ENCODE peak calls at places on chromosomes 13 and 19, in five cellular contexts. N is stomach, C is tibial nerve, J is transverse colon, Y is GM12878. O is an unnamed sample. For H3K4me1, the result is how much of the 10 kb centered on the place peaks cover.

GRCh38 chr19:6276447-6276846 is 3.3 kb downstream of the MLLT1 start:
- DNase-seq in N (no peak), J (peak), C (peak), Y (no peak), O (peak)

GRCh38 chr19:48728882-48729645 is 9.5 kb upstream of the MAMSTR start:
- DNase-seq in J (no peak), N (no peak), C (no peak), Y (no peak), O (no peak)

GRCh38 chr13:76848596-76848995 is 37.6 kb downstream of the KCTD12 start:
- DNase-seq in C (no peak), J (no peak), Y (no peak), N (no peak), O (no peak)

GRCh38 chr19:44846455-44847143 is 502 bp downstream of the NECTIN2 start:
- DNase-seq in Y (no peak), J (peak), N (no peak), C (no peak), O (no peak)

GRCh38 chr13:114341003-114341777 is 26.9 kb downstream of the CHAMP1 start:
- DNase-seq in Y (no peak), J (no peak), C (no peak), N (no peak), O (no peak)

GRCh38 chr19:42292963-42293362 is 9.0 kb upstream of the PRR19 start:
- DNase-seq in Y (no peak), N (no peak), J (no peak), C (no peak), O (no peak)

GRCh38 chr19:41540041-41540695 is 35.8 kb upstream of the CEACAM21 start:
- DNase-seq in C (no peak), N (no peak), J (no peak), Y (no peak), O (no peak)

GRCh38 chr19:6503407-6504201 is 1.5 kb upstream of the TUBB4A start:
- DNase-seq in N (no peak), J (no peak), Y (no peak), C (no peak), O (no peak)

GRCh38 chr19:29400917-29401711 is 124.7 kb upstream of the VSTM2B start:
- DNase-seq in J (no peak), Y (peak), N (no peak), C (no peak), O (no peak)

GRCh38 chr13:42876270-42876714 is 94.9 kb downstream of the FAM216B start:
- DNase-seq in C (no peak), N (no peak), J (no peak), Y (peak), O (no peak)

GRCh38 chr13:30652746-30653145 is 35.0 kb downstream of the USPL1 start:
- DNase-seq in J (no peak), C (no peak), N (no peak), Y (no peak), O (no peak)

DNA sequence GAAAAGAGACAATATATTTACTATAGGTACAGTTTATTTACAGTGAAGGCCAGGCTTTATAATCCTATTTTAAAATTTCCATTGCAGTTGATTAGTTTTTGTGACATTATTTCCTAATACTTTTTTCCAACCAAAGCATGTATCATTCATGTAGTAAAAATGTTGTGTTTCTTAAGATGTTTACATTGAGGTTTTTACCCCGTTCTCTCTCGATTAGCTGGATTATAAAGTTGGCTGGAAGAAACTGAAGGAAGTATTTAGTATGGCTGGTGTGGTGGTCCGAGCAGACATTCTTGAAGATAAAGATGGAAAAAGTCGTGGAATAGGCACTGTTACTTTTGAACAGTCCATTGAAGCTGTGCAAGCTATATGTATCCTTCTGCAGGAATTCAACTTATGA is 21.2 kb downstream of the HNRNPM start:
- DNase-seq in C (no peak), Y (no peak), J (no peak), N (no peak), O (no peak)
- H3K4me1 ChIP-seq in C (under half), Y (under half), J (under half), N (under half), O (under half)

GRCh38 chr19:3403489-3404323 is 37.3 kb downstream of the NFIC start:
- DNase-seq in Y (no peak), N (peak), C (peak), J (peak), O (peak)
- TF ChIP-seq EP300 in Y (no peak), N (peak), C (no peak), J (peak), O (peak)

GRCh38 chr13:99661791-99662190 is 160.5 kb downstream of the TM9SF2 start:
- DNase-seq in C (no peak), J (no peak), Y (no peak), N (no peak), O (peak)
- H3K4me1 ChIP-seq in C (under half), J (under half), Y (under half), N (under half), O (under half)

GRCh38 chr19:14496029-14496848 is at the start of gene GIPC1:
- DNase-seq in J (peak), C (peak), N (peak), Y (peak), O (peak)
- TF ChIP-seq EP300 in J (peak), C (peak), N (no peak), Y (no peak), O (no peak)

GRCh38 chr19:38712161-38712748 is 32.0 kb downstream of the CAPN12 start:
- DNase-seq in J (no peak), C (no peak), Y (no peak), N (no peak), O (no peak)

GRCh38 chr19:38711726-38712153 is 32.5 kb downstream of the CAPN12 start:
- DNase-seq in Y (no peak), C (no peak), N (no peak), J (peak), O (no peak)

GRCh38 chr19:38710416-38710702 is 33.9 kb downstream of the CAPN12 start:
- DNase-seq in J (no peak), C (no peak), Y (no peak), N (no peak), O (no peak)

GRCh38 chr19:38709671-38710415 is 34.4 kb downstream of the CAPN12 start:
- DNase-seq in J (no peak), Y (no peak), N (no peak), C (no peak), O (no peak)

DNA sequence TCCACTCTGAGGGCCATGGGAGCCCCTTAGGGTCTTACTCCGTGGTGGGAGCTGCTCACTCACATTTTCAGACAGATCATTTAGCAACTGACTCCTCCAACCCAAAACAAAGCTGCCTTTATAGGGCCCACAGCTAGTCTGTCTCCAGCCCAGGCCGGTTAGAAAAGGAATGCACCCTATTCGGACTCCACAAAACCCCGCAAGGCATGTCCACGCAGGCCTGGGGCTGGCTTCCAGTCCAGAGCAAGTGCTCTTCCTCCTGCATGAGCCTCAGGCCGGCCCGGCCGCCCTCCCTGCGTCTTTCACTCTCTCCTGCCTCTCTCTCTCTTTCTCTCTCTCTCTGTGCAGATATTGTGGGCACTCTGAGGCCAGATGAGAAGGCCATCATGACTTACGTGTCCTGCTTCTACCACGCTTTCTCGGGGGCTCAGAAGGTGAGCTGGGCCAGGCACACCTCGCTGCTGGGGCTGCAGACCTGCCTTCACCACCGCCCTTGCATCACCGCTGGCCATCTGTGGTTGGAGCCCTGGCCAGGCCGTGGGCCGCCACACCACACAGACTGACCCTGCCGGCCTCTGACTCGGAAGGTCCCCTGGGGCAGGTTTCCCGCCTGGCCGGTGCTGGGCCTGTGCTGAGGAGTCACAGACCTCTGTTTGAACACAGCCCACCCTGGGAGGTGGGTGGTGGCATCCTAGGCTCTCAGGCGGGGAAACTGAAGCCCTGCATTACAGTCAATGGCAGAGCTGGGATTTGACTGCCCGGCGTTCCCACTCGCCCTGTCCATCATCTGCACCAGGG is 33.1 kb downstream of the CAPN12 start:
- DNase-seq in J (no peak), N (no peak), C (peak), Y (no peak), O (no peak)
- H3K4me1 ChIP-seq in J (under half), N (half or more), C (half or more), Y (under half), O (half or more)

GRCh38 chr19:40419780-40420179 is 6.0 kb downstream of the SERTAD1 start:
- DNase-seq in N (no peak), J (no peak), C (no peak), Y (no peak), O (no peak)

GRCh38 chr19:40420451-40420765 is 5.4 kb downstream of the SERTAD1 start:
- DNase-seq in Y (no peak), J (no peak), N (no peak), C (no peak), O (no peak)

GRCh38 chr19:40421468-40421778 is 4.4 kb downstream of the SERTAD1 start:
- DNase-seq in J (no peak), N (no peak), C (no peak), Y (no peak), O (no peak)

GRCh38 chr19:40422428-40423226 is 3.2 kb downstream of the SERTAD1 start:
- DNase-seq in J (no peak), N (no peak), C (no peak), Y (no peak), O (no peak)

DNA sequence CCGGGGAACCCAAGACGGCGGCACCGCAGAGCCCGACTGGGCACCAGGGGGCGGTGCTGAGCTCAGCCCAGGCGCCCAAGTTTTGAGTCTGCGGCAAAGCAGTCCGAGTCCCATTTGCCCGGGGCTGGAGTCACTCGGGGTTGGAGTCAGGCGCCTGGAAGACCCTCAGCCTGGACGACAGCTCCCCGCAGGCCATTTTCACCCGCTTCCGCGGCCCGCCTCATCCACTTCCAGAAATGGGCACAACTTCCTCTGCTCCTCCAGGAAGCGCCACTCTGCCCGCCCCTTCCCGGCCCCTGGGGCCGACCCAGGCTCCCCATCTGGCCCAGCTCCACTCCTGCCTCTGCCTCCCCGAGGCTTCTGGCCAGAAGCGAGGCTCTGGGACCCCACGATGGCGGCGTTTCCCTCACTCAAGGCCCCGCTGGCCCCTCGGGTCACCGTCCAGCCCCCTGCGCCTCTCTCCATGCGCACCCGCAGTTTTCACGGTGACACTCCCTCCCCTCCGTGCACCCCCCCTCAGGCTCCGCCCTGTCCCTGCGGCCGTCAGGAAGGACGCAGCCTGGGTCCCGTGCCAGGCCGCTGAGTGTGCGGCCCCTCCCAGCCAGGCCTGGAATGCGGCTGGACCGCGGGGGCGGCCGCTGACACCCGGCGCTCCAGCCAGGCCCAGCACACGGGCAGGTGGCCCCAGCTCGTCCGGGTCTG is 4.9 kb downstream of the SERTAD1 start:
- DNase-seq in J (peak), Y (no peak), C (peak), N (peak), O (peak)
- TF ChIP-seq EP300 in J (peak), Y (no peak), C (peak), N (no peak), O (no peak)

GRCh38 chr19:10095948-10096614 is 6.4 kb downstream of the ANGPTL6 start:
- DNase-seq in Y (no peak), C (peak), J (peak), N (peak), O (peak)
- H3K4me1 ChIP-seq in Y (under half), C (under half), J (under half), N (under half), O (under half)

GRCh38 chr13:70237131-70237530 is 128.9 kb upstream of the KLHL1 start:
- DNase-seq in Y (no peak), C (no peak), N (no peak), J (no peak), O (no peak)
- TF ChIP-seq EP300 in Y (no peak), C (no peak), N (no peak), J (no peak), O (no peak)

GRCh38 chr19:38684078-38684861 is 36.8 kb downstream of the ACTN4 start:
- DNase-seq in C (peak), N (peak), Y (no peak), J (peak), O (no peak)

GRCh38 chr19:38683393-38684077 is 36.1 kb downstream of the ACTN4 start:
- DNase-seq in C (no peak), J (peak), N (peak), Y (no peak), O (no peak)

GRCh38 chr19:38684862-38685665 is 37.6 kb downstream of the ACTN4 start:
- DNase-seq in C (no peak), J (no peak), N (no peak), Y (no peak), O (no peak)

GRCh38 chr19:38682195-38682867 is 34.9 kb downstream of the ACTN4 start:
- DNase-seq in J (no peak), N (no peak), Y (no peak), C (no peak), O (no peak)

GRCh38 chr19:38682872-38683392 is 35.5 kb downstream of the ACTN4 start:
- DNase-seq in Y (no peak), J (no peak), C (no peak), N (no peak), O (no peak)
- H3K4me1 ChIP-seq in Y (half or more), J (half or more), C (half or more), N (half or more), O (half or more)

GRCh38 chr19:46717034-46717715 is at the start of gene PRKD2:
- DNase-seq in C (peak), J (peak), N (peak), Y (no peak), O (peak)
- TF ChIP-seq EP300 in C (no peak), J (no peak), N (no peak), Y (no peak), O (no peak)

O was measured in esophagus muscularis mucosa.